ENCODE peak calls at places on chromosome 5, in six cellular contexts. I, M, D, Y, S and F are unnamed samples.

GRCh38 chr5:161299053-161299452 is 247.5 kb downstream of the GABRB2 start:
- DNase-seq in I (no peak), M (no peak), D (no peak), Y (no peak), S (no peak), F (peak)

GRCh38 chr5:150774145-150774544 is 4.4 kb upstream of the SMIM3 start:
- DNase-seq in I (peak), M (no peak), D (no peak), Y (peak), S (no peak), F (peak)

GRCh38 chr5:56319281-56320242 is 86.4 kb upstream of the ANKRD55 start:
- DNase-seq in I (no peak), M (no peak), D (peak), Y (no peak), S (no peak), F (peak)

GRCh38 chr5:179166886-179167841 is 107.0 kb downstream of the ZNF354C start:
- DNase-seq in I (no peak), M (peak), D (no peak), Y (peak), S (no peak), F (peak)

GRCh38 chr5:134460551-134460950 is 48.9 kb upstream of the CDKN2AIPNL start:
- DNase-seq in I (no peak), M (no peak), D (no peak), Y (peak), S (no peak), F (no peak)

GRCh38 chr5:180469866-180470265 is 24.3 kb upstream of the CNOT6 start:
- DNase-seq in I (no peak), M (no peak), D (no peak), Y (no peak), S (no peak), F (no peak)

GRCh38 chr5:57777174-57777581 is 294.6 kb upstream of the ACTBL2 start:
- DNase-seq in I (no peak), M (no peak), D (no peak), Y (no peak), S (no peak), F (no peak)

GRCh38 chr5:40834391-40834848 is 602 bp downstream of the RPL37 start:
- DNase-seq in I (peak), M (no peak), D (no peak), Y (no peak), S (no peak), F (peak)

GRCh38 chr5:158175664-158176507 is 316.9 kb upstream of the CLINT1 start:
- DNase-seq in I (peak), M (no peak), D (no peak), Y (no peak), S (no peak), F (no peak)

GRCh38 chr5:95403996-95404395 is 12.8 kb downstream of the FAM81B start:
- DNase-seq in I (no peak), M (no peak), D (no peak), Y (no peak), S (no peak), F (no peak)

GRCh38 chr5:139925163-139925562 is 117.9 kb downstream of the NRG2 start:
- DNase-seq in I (no peak), M (no peak), D (no peak), Y (no peak), S (no peak), F (no peak)

GRCh38 chr5:74275204-74275992 is 365.1 kb downstream of the ENC1 start:
- DNase-seq in I (no peak), M (no peak), D (no peak), Y (no peak), S (no peak), F (no peak)

GRCh38 chr5:36179950-36180349 is 28.0 kb downstream of the SKP2 start:
- DNase-seq in I (no peak), M (no peak), D (no peak), Y (no peak), S (no peak), F (no peak)

GRCh38 chr5:142398719-142399034 is 73.9 kb upstream of the SPRY4 start:
- DNase-seq in I (no peak), M (no peak), D (peak), Y (no peak), S (no peak), F (no peak)

GRCh38 chr5:67516959-67517358 is 320.4 kb upstream of the CD180 start:
- DNase-seq in I (peak), M (no peak), D (no peak), Y (no peak), S (no peak), F (no peak)

GRCh38 chr5:168424506-168425298 is 61.6 kb upstream of the RARS1 start:
- DNase-seq in I (no peak), M (no peak), D (no peak), Y (no peak), S (no peak), F (no peak)
- TF ChIP-seq MYC in I (no peak), M (no peak), D (no peak), Y (no peak), S (no peak), F (no peak)

DNA sequence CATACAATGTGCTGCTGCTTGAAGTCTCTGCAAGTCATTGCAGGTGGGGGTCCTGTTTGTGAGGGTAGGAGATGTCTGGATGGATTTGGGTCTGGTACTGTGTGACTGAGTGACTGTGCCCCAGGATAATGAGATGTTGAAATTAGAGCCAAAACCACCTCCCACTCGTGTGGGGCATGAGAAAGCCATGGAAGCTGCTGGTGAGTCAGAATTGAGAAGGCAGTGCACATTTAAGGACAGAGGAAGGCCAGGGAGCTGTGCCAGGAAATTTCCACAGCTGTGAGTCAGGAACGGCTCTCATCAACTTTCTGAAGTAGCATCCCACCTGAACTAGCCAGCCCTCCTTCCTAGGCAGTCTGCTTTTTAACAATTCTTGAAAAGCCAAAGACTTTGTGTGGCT is 229.8 kb downstream of the DRD1 start:
- DNase-seq in I (no peak), M (peak), D (no peak), Y (no peak), S (no peak), F (no peak)
- TF ChIP-seq MYC in I (no peak), M (no peak), D (no peak), Y (no peak), S (no peak), F (no peak)

DNA sequence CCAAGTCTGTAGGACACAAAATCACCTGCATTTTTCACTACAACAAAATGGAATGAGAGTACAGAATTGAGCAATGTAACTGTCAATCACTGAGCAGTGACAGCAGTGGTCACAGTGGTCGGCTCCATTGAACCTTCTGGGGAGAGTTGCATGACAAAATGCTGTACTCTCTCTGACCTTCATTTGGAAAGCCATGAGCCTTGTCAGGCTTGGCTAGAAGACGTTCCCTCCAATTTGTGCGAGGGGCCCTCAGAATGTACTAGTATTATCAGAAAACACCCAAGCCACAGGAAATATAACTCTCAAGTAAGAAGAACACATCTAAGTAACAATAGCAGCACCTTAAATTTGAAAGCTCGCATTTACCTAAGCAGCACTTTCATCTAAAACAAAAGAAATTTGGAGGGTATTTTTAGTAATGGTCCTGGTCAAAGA is 425.6 kb upstream of the MEF2C start:
- DNase-seq in I (no peak), M (no peak), D (no peak), Y (no peak), S (peak), F (no peak)
- TF ChIP-seq MYC in I (no peak), M (no peak), D (no peak), Y (no peak), S (no peak), F (no peak)

GRCh38 chr5:112163435-112163834 is 255.6 kb downstream of the EPB41L4A start:
- DNase-seq in I (no peak), M (no peak), D (no peak), Y (no peak), S (no peak), F (no peak)

GRCh38 chr5:112160652-112161391 is 258.3 kb downstream of the EPB41L4A start:
- DNase-seq in I (peak), M (peak), D (peak), Y (peak), S (peak), F (peak)

GRCh38 chr5:112161392-112161748 is 257.7 kb downstream of the EPB41L4A start:
- DNase-seq in I (no peak), M (no peak), D (no peak), Y (no peak), S (no peak), F (peak)

GRCh38 chr5:112156211-112156610 is 262.9 kb downstream of the EPB41L4A start:
- DNase-seq in I (no peak), M (no peak), D (no peak), Y (no peak), S (no peak), F (no peak)

GRCh38 chr5:112159435-112159834 is 259.6 kb downstream of the EPB41L4A start:
- DNase-seq in I (no peak), M (no peak), D (no peak), Y (no peak), S (no peak), F (peak)
- TF ChIP-seq MYC in I (no peak), M (no peak), D (no peak), Y (no peak), S (no peak), F (no peak)

GRCh38 chr5:176892663-176893062 is 6.5 kb downstream of the HK3 start:
- DNase-seq in I (no peak), M (no peak), D (no peak), Y (no peak), S (no peak), F (no peak)

GRCh38 chr5:176890455-176891330 is 8.5 kb downstream of the HK3 start:
- DNase-seq in I (no peak), M (no peak), D (no peak), Y (no peak), S (no peak), F (no peak)

GRCh38 chr5:176888865-176889165 is 10.3 kb downstream of the HK3 start:
- DNase-seq in I (no peak), M (no peak), D (no peak), Y (no peak), S (no peak), F (no peak)

GRCh38 chr5:176889321-176890280 is 9.5 kb downstream of the HK3 start:
- DNase-seq in I (no peak), M (no peak), D (no peak), Y (no peak), S (no peak), F (no peak)

GRCh38 chr5:176891331-176891958 is 7.7 kb downstream of the HK3 start:
- DNase-seq in I (no peak), M (no peak), D (no peak), Y (no peak), S (no peak), F (no peak)
- TF ChIP-seq MYC in I (no peak), M (no peak), D (no peak), Y (no peak), S (no peak), F (no peak)

GRCh38 chr5:107985144-107985543 is 314.4 kb upstream of the EFNA5 start:
- DNase-seq in I (peak), M (no peak), D (no peak), Y (no peak), S (no peak), F (peak)
- TF ChIP-seq MYC in I (no peak), M (no peak), D (no peak), Y (no peak), S (no peak), F (no peak)

GRCh38 chr5:120314201-120314600 is 149.9 kb upstream of the PRR16 start:
- DNase-seq in I (no peak), M (no peak), D (no peak), Y (no peak), S (no peak), F (no peak)
- TF ChIP-seq MYC in I (no peak), M (no peak), D (no peak), Y (no peak), S (no peak), F (no peak)